ENCODE peak calls at places on chromosomes 3 and 15, in five cellular contexts. One of them, this sample, is unnamed.

GRCh38 chr3:9231006-9231405 is 18.4 kb downstream of the SRGAP3 start:
- DNase-seq in HAP-1: no peak
- DNase-seq in heart left ventricle: no peak
- DNase-seq in CD8-positive, alpha-beta memory T cell: no peak
- DNase-seq in OCI-LY7: no peak
- DNase-seq in this sample: no peak

GRCh38 chr15:74396146-74396438 is 28.6 kb upstream of the CYP11A1 start:
- DNase-seq in HAP-1: no peak
- DNase-seq in heart left ventricle: no peak
- DNase-seq in CD8-positive, alpha-beta memory T cell: no peak
- DNase-seq in OCI-LY7: no peak
- DNase-seq in this sample: no peak

GRCh38 chr3:13480340-13481318 is 523 bp downstream of the HDAC11 start:
- DNase-seq in HAP-1: no peak
- DNase-seq in heart left ventricle: peak
- DNase-seq in CD8-positive, alpha-beta memory T cell: peak
- DNase-seq in OCI-LY7: peak
- DNase-seq in this sample: no peak

GRCh38 chr3:5195605-5196004 is 8.1 kb downstream of the EDEM1 start:
- DNase-seq in HAP-1: no peak
- DNase-seq in heart left ventricle: peak
- DNase-seq in CD8-positive, alpha-beta memory T cell: no peak
- DNase-seq in OCI-LY7: peak
- DNase-seq in this sample: peak

GRCh38 chr3:162498626-162499025 is 1002.0 kb downstream of the OTOL1 start:
- DNase-seq in HAP-1: no peak
- DNase-seq in heart left ventricle: no peak
- DNase-seq in CD8-positive, alpha-beta memory T cell: no peak
- DNase-seq in OCI-LY7: no peak
- DNase-seq in this sample: no peak

GRCh38 chr3:34807611-34808010 is 831.7 kb upstream of the ARPP21 start:
- DNase-seq in HAP-1: no peak
- DNase-seq in heart left ventricle: no peak
- DNase-seq in CD8-positive, alpha-beta memory T cell: no peak
- DNase-seq in OCI-LY7: no peak
- DNase-seq in this sample: no peak

GRCh38 chr3:107356706-107357105 is 20.5 kb upstream of the CCDC54 start:
- DNase-seq in HAP-1: no peak
- DNase-seq in heart left ventricle: no peak
- DNase-seq in CD8-positive, alpha-beta memory T cell: no peak
- DNase-seq in OCI-LY7: no peak
- DNase-seq in this sample: no peak

GRCh38 chr15:73717802-73718201 is 33.6 kb downstream of the CD276 start:
- DNase-seq in HAP-1: no peak
- DNase-seq in heart left ventricle: no peak
- DNase-seq in CD8-positive, alpha-beta memory T cell: no peak
- DNase-seq in OCI-LY7: no peak
- DNase-seq in this sample: no peak

GRCh38 chr3:68256635-68257034 is 602.2 kb upstream of the SUCLG2 start:
- DNase-seq in HAP-1: no peak
- DNase-seq in heart left ventricle: no peak
- DNase-seq in CD8-positive, alpha-beta memory T cell: no peak
- DNase-seq in OCI-LY7: peak
- DNase-seq in this sample: peak

GRCh38 chr3:194101592-194102432 is 34.1 kb upstream of the HES1 start:
- DNase-seq in HAP-1: no peak
- DNase-seq in heart left ventricle: no peak
- DNase-seq in CD8-positive, alpha-beta memory T cell: no peak
- DNase-seq in OCI-LY7: peak
- DNase-seq in this sample: no peak

GRCh38 chr3:160801386-160802118 is 45.5 kb downstream of the PPM1L start:
- DNase-seq in HAP-1: no peak
- DNase-seq in heart left ventricle: peak
- DNase-seq in CD8-positive, alpha-beta memory T cell: no peak
- DNase-seq in OCI-LY7: no peak
- DNase-seq in this sample: no peak

GRCh38 chr3:143171141-143171651 is 51.6 kb downstream of the CHST2 start:
- DNase-seq in HAP-1: no peak
- DNase-seq in heart left ventricle: no peak
- DNase-seq in CD8-positive, alpha-beta memory T cell: no peak
- DNase-seq in OCI-LY7: peak
- DNase-seq in this sample: peak

GRCh38 chr15:74174966-74175270 is 1.4 kb downstream of the ISLR start:
- DNase-seq in HAP-1: no peak
- DNase-seq in heart left ventricle: peak
- DNase-seq in CD8-positive, alpha-beta memory T cell: no peak
- DNase-seq in OCI-LY7: no peak
- DNase-seq in this sample: no peak

GRCh38 chr3:196390116-196390515 is 42.1 kb downstream of the UBXN7 start:
- DNase-seq in HAP-1: no peak
- DNase-seq in heart left ventricle: no peak
- DNase-seq in CD8-positive, alpha-beta memory T cell: no peak
- DNase-seq in OCI-LY7: no peak
- DNase-seq in this sample: no peak

GRCh38 chr15:69522361-69522760 is 69.7 kb downstream of the RPLP1 start:
- DNase-seq in HAP-1: no peak
- DNase-seq in heart left ventricle: no peak
- DNase-seq in CD8-positive, alpha-beta memory T cell: no peak
- DNase-seq in OCI-LY7: no peak
- DNase-seq in this sample: no peak

GRCh38 chr3:28575748-28576589 is 227.3 kb upstream of the AZI2 start:
- DNase-seq in HAP-1: no peak
- DNase-seq in heart left ventricle: peak
- DNase-seq in CD8-positive, alpha-beta memory T cell: no peak
- DNase-seq in OCI-LY7: no peak
- DNase-seq in this sample: no peak
- H3K4me3 ChIP-seq in HAP-1: peak
- H3K4me3 ChIP-seq in heart left ventricle: peak
- H3K4me3 ChIP-seq in CD8-positive, alpha-beta memory T cell: no peak
- H3K4me3 ChIP-seq in OCI-LY7: no peak
- H3K4me3 ChIP-seq in this sample: no peak

DNA sequence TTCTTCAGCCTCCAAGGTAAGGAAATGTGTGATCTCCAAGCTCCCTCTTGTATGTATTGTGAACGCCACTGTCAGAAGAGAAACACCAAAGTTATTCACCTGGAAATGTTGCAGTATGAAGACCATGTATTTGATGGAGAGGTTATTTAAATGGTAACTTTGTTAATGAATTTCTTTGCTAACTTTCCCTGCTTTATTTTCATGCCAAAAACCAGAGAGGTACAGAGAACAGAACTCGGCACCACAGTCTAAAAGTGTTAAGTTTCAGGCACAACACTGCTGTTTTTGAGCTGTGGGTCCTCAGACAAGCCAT is 73.1 kb upstream of the TNFSF10 start:
- DNase-seq in HAP-1: no peak
- DNase-seq in heart left ventricle: no peak
- DNase-seq in CD8-positive, alpha-beta memory T cell: no peak
- DNase-seq in OCI-LY7: no peak
- DNase-seq in this sample: no peak
- H3K4me3 ChIP-seq in HAP-1: no peak
- H3K4me3 ChIP-seq in heart left ventricle: no peak
- H3K4me3 ChIP-seq in CD8-positive, alpha-beta memory T cell: peak
- H3K4me3 ChIP-seq in OCI-LY7: no peak
- H3K4me3 ChIP-seq in this sample: no peak

DNA sequence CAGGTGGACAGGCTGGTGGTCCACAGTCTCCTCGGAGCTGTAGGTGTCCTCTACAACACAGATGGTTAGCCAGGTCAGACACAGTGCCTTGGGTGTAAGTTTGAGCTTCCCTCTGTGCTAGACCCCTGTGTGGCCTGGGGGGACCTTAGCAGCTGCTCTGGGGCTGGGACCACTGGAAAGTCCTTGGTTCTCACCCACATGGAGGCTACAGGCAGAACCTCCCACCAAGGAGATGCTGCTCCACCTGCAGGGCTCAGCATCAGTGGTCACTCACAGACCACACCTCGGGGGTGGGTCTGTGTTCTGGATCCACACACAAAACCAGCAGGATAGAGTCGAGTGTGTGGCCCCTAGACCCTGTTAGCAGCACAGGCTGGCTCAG is 8.4 kb downstream of the RASL12 start:
- DNase-seq in HAP-1: no peak
- DNase-seq in heart left ventricle: no peak
- DNase-seq in CD8-positive, alpha-beta memory T cell: no peak
- DNase-seq in OCI-LY7: no peak
- DNase-seq in this sample: no peak
- H3K4me3 ChIP-seq in HAP-1: no peak
- H3K4me3 ChIP-seq in heart left ventricle: no peak
- H3K4me3 ChIP-seq in CD8-positive, alpha-beta memory T cell: no peak
- H3K4me3 ChIP-seq in OCI-LY7: no peak
- H3K4me3 ChIP-seq in this sample: no peak

GRCh38 chr3:137026701-137027100 is 68.9 kb downstream of the IL20RB start:
- DNase-seq in HAP-1: no peak
- DNase-seq in heart left ventricle: no peak
- DNase-seq in CD8-positive, alpha-beta memory T cell: no peak
- DNase-seq in OCI-LY7: no peak
- DNase-seq in this sample: no peak

GRCh38 chr3:137035631-137036030 is 77.8 kb downstream of the IL20RB start:
- DNase-seq in HAP-1: no peak
- DNase-seq in heart left ventricle: no peak
- DNase-seq in CD8-positive, alpha-beta memory T cell: no peak
- DNase-seq in OCI-LY7: peak
- DNase-seq in this sample: peak

DNA sequence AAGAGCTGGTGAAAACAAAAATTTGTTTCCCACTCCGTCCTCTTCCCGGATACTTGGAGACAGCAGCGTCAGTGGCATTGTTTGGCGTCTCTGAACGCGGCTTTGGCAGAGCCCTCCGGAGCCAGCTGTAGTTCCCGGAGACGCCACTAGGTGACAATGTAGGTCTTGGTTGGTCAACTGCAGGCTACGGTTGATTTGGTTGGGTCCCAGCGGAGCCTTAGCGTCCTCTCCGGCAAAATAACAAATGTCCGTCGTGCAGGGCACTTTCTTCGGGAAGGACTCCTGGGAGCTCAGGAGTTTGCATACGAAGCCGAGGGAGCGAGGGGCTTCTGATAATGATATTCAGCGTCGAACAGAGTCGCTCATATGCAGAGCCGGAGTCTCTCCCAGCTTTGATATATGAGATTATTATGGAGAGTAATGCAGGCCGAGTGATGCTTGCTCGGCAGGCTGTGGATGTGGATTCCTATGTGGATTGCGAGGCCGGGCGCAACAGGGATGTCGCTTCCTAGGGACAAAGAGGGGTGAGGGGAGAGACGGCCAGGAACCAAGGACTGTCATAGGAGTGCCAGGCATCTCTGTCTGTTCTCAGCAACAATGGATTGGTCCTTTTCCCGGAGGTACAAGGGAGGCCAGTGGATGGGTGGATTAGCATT is 74.8 kb downstream of the IL20RB start:
- DNase-seq in HAP-1: peak
- DNase-seq in heart left ventricle: peak
- DNase-seq in CD8-positive, alpha-beta memory T cell: peak
- DNase-seq in OCI-LY7: peak
- DNase-seq in this sample: peak
- H3K4me3 ChIP-seq in HAP-1: no peak
- H3K4me3 ChIP-seq in heart left ventricle: no peak
- H3K4me3 ChIP-seq in CD8-positive, alpha-beta memory T cell: peak
- H3K4me3 ChIP-seq in OCI-LY7: no peak
- H3K4me3 ChIP-seq in this sample: no peak

DNA sequence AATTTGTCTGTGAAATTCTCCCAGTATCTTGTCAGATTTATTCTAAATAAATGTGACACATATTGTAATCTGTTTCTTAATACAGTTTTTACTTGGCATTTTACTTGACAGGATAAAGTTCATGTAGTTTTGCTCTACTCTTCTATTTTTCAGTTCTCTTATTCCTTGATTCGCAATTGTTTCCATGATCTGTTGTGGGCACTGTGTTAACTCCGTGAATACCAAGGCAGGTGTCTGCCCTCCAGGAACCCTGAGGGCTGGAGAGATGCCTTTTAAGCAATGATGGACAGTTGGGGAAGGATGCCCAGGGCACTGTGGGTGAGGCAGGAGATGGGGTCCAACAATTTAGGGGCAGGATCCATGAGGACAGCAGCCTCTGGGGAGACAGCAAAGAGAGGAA is 3.1 kb downstream of the CLDN11 start:
- DNase-seq in HAP-1: no peak
- DNase-seq in heart left ventricle: no peak
- DNase-seq in CD8-positive, alpha-beta memory T cell: no peak
- DNase-seq in OCI-LY7: no peak
- DNase-seq in this sample: no peak
- H3K4me3 ChIP-seq in HAP-1: no peak
- H3K4me3 ChIP-seq in heart left ventricle: no peak
- H3K4me3 ChIP-seq in CD8-positive, alpha-beta memory T cell: no peak
- H3K4me3 ChIP-seq in OCI-LY7: no peak
- H3K4me3 ChIP-seq in this sample: no peak

GRCh38 chr15:48555244-48555804 is 90.2 kb downstream of the FBN1 start:
- DNase-seq in HAP-1: no peak
- DNase-seq in heart left ventricle: no peak
- DNase-seq in CD8-positive, alpha-beta memory T cell: no peak
- DNase-seq in OCI-LY7: no peak
- DNase-seq in this sample: no peak
- H3K4me3 ChIP-seq in HAP-1: no peak
- H3K4me3 ChIP-seq in heart left ventricle: no peak
- H3K4me3 ChIP-seq in CD8-positive, alpha-beta memory T cell: no peak
- H3K4me3 ChIP-seq in OCI-LY7: no peak
- H3K4me3 ChIP-seq in this sample: no peak

DNA sequence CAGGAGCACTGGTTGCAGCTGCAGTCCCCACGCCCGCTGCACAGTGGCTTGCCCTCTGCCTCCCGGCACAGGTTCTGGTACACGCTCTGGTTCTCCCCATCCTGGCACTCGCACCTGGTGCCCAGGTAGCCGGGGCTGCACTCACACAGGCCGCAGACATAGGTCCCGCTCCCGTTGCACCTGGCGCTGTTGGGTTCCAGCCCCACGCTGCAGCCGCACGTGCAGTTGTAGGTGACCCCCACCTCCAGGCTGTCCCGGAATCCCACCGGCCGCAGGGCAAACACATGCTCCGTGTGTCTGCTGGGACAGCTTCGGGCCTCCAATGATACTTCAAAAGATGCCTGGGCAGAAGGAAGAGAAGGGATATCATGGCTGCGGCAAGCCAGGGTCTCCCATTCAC is 66.2 kb downstream of the UMPS start:
- DNase-seq in HAP-1: no peak
- DNase-seq in heart left ventricle: no peak
- DNase-seq in CD8-positive, alpha-beta memory T cell: no peak
- DNase-seq in OCI-LY7: no peak
- DNase-seq in this sample: no peak
- H3K4me3 ChIP-seq in HAP-1: no peak
- H3K4me3 ChIP-seq in heart left ventricle: no peak
- H3K4me3 ChIP-seq in CD8-positive, alpha-beta memory T cell: no peak
- H3K4me3 ChIP-seq in OCI-LY7: no peak
- H3K4me3 ChIP-seq in this sample: no peak

GRCh38 chr3:187741403-187742350 is 3.6 kb downstream of the BCL6 start:
- DNase-seq in HAP-1: peak
- DNase-seq in heart left ventricle: peak
- DNase-seq in CD8-positive, alpha-beta memory T cell: peak
- DNase-seq in OCI-LY7: peak
- DNase-seq in this sample: peak

GRCh38 chr3:187745201-187746058 is at the start of gene BCL6:
- DNase-seq in HAP-1: peak
- DNase-seq in heart left ventricle: peak
- DNase-seq in CD8-positive, alpha-beta memory T cell: peak
- DNase-seq in OCI-LY7: peak
- DNase-seq in this sample: peak

GRCh38 chr3:187744169-187745151 is 808 bp downstream of the BCL6 start:
- DNase-seq in HAP-1: no peak
- DNase-seq in heart left ventricle: peak
- DNase-seq in CD8-positive, alpha-beta memory T cell: peak
- DNase-seq in OCI-LY7: peak
- DNase-seq in this sample: no peak

GRCh38 chr3:187742351-187743171 is 2.7 kb downstream of the BCL6 start:
- DNase-seq in HAP-1: no peak
- DNase-seq in heart left ventricle: peak
- DNase-seq in CD8-positive, alpha-beta memory T cell: no peak
- DNase-seq in OCI-LY7: peak
- DNase-seq in this sample: no peak

GRCh38 chr3:187743195-187744141 is 1.8 kb downstream of the BCL6 start:
- DNase-seq in HAP-1: no peak
- DNase-seq in heart left ventricle: peak
- DNase-seq in CD8-positive, alpha-beta memory T cell: peak
- DNase-seq in OCI-LY7: peak
- DNase-seq in this sample: no peak
- H3K4me3 ChIP-seq in HAP-1: peak
- H3K4me3 ChIP-seq in heart left ventricle: peak
- H3K4me3 ChIP-seq in CD8-positive, alpha-beta memory T cell: peak
- H3K4me3 ChIP-seq in OCI-LY7: peak
- H3K4me3 ChIP-seq in this sample: peak